ENCODE peak calls at places on chromosome 12, in five cellular contexts. G is AG04449, J is cardiac fibroblast, I is kidney epithelial cell, X is mucosa of descending colon. Y is an unnamed sample.

GRCh38 chr12:94717112-94717511 is 66.8 kb upstream of the TMCC3 start:
- DNase-seq in G (no peak), J (no peak), I (no peak), X (no peak), Y (no peak)

GRCh38 chr12:16955083-16955657 is 349.2 kb upstream of the LMO3 start:
- DNase-seq in G (no peak), J (no peak), I (peak; percentile 50), X (no peak), Y (no peak)

GRCh38 chr12:123660328-123660727 is 10.6 kb upstream of the TCTN2 start:
- DNase-seq in G (peak; percentile 47), J (peak; percentile 85), I (peak; percentile 21), X (no peak), Y (peak; percentile 33)

GRCh38 chr12:85457026-85457425 is 177.0 kb downstream of the ALX1 start:
- DNase-seq in G (no peak), J (no peak), I (no peak), X (no peak), Y (no peak)

GRCh38 chr12:82299617-82300016 is 58.6 kb downstream of the CCDC59 start:
- DNase-seq in G (no peak), J (peak; percentile 43), I (peak; percentile 41), X (no peak), Y (no peak)

GRCh38 chr12:104603545-104603973 is 146.8 kb downstream of the CHST11 start:
- DNase-seq in G (no peak), J (no peak), I (no peak), X (no peak), Y (no peak)

GRCh38 chr12:106980944-106981343 is 6.0 kb downstream of the MTERF2 start:
- DNase-seq in G (no peak), J (peak; percentile 29), I (no peak), X (no peak), Y (no peak)

GRCh38 chr12:96146747-96147146 is 47.4 kb upstream of the ELK3 start:
- DNase-seq in G (no peak), J (no peak), I (no peak), X (no peak), Y (no peak)

GRCh38 chr12:105317453-105317852 is 13.0 kb upstream of the C12orf75 start:
- DNase-seq in G (peak; percentile 33), J (no peak), I (no peak), X (no peak), Y (no peak)

GRCh38 chr12:51926718-51927117 is 19.4 kb downstream of the ACVRL1 start:
- DNase-seq in G (no peak), J (peak; percentile 68), I (no peak), X (peak; percentile 86), Y (no peak)

GRCh38 chr12:117342682-117343081 is 18.7 kb downstream of the NOS1 start:
- DNase-seq in G (no peak), J (no peak), I (no peak), X (no peak), Y (no peak)

GRCh38 chr12:70598467-70599194 is 38.6 kb downstream of the PTPRB start:
- DNase-seq in G (no peak), J (peak; percentile 54), I (no peak), X (peak; percentile 35), Y (no peak)

GRCh38 chr12:104750061-104750460 is 208.0 kb downstream of the SLC41A2 start:
- DNase-seq in G (no peak), J (peak; percentile 41), I (peak; percentile 53), X (peak; percentile 39), Y (peak; percentile 27)

DNA sequence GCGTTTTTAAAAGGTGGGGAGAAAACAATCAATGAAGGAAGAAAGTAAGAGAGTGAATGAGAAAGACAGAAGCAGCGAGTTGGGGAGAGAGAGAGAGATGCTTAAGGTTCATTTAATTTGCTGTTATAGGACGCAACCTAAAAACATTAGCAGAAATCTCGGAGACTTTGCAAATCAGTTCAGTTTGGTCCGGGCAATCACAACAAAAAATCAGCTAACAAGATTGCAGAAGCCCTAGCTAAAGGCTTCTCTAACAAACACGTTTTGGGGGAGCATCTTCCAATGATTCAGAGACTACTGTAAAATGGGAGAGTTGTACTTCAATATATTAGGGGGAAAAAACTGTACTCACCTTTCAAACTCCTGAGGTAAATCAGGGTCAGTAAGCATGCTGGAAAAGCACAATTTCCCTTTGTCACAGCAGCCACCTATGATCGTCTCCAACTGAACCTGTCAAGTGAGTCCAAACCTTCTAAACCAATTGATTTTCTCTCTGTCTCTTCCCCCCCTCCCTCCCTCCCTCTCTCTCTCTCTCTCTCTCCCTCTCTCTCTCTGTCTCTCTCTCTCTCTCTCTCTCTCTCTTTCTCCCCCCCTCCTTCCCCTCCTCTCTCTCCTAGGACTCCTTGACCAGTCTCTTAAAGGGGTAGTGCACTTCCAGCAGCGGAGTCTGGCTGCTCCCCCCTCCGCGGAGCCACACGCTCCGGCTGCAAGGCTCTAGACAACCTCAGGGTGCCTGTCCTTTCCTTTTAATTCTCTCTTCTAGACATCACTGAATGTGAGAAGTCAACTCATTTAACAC is at the start of gene SOX5:
- DNase-seq in G (no peak), J (peak; percentile 63), I (peak; percentile 18), X (peak; percentile 15), Y (no peak)
- H3K4me3 ChIP-seq in G (no peak within 1 kb of the TSS), J (peak within 1 kb of the TSS; percentile 51), I (peak within 1 kb of the TSS; percentile 44), X (no peak within 1 kb of the TSS), Y (no peak within 1 kb of the TSS)

GRCh38 chr12:118855858-118856257 is 125.5 kb upstream of the SRRM4 start:
- DNase-seq in G (no peak), J (no peak), I (no peak), X (no peak), Y (no peak)

GRCh38 chr12:118853634-118854033 is 127.7 kb upstream of the SRRM4 start:
- DNase-seq in G (no peak), J (no peak), I (no peak), X (peak; percentile 7), Y (no peak)

GRCh38 chr12:118850244-118850825 is 131.0 kb upstream of the SRRM4 start:
- DNase-seq in G (no peak), J (no peak), I (no peak), X (peak; percentile 12), Y (no peak)
- TF ChIP-seq CTCF in G (peak; percentile 10), J (peak; percentile 46), I (peak; percentile 60), X (peak; percentile 23), Y (peak; percentile 55)

DNA sequence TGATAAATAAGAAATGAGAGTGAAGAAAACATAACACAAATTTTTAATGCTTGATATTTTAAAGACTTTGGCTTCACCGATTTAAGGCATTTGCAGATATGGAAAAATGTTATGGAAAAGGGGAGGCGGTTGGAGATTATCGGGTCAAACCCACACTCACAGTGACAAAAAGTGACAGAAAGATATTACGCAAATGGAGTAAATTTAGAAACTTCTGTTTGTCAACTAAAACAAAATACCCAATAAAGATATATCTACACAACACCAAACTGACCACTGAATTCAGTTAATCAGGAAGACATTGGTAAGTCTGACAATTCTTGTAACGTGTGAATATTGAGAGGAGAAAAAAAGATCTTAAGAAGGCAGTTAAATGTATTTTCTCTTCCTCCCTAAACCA is 2.5 kb downstream of the PPP1R12A start:
- DNase-seq in G (no peak), J (no peak), I (no peak), X (no peak), Y (no peak)
- H3K4me3 ChIP-seq in G (peak overlapping the region; percentile 92), J (peak overlapping the region; percentile 90), I (peak overlapping the region; percentile 99), X (no peak overlapping the region), Y (peak overlapping the region; percentile 88)

GRCh38 chr12:48143898-48144297 is 13.4 kb downstream of the ASB8 start:
- DNase-seq in G (no peak), J (no peak), I (no peak), X (no peak), Y (no peak)
- TF ChIP-seq CTCF in G (no peak), J (no peak), I (no peak), X (no peak), Y (no peak)

DNA sequence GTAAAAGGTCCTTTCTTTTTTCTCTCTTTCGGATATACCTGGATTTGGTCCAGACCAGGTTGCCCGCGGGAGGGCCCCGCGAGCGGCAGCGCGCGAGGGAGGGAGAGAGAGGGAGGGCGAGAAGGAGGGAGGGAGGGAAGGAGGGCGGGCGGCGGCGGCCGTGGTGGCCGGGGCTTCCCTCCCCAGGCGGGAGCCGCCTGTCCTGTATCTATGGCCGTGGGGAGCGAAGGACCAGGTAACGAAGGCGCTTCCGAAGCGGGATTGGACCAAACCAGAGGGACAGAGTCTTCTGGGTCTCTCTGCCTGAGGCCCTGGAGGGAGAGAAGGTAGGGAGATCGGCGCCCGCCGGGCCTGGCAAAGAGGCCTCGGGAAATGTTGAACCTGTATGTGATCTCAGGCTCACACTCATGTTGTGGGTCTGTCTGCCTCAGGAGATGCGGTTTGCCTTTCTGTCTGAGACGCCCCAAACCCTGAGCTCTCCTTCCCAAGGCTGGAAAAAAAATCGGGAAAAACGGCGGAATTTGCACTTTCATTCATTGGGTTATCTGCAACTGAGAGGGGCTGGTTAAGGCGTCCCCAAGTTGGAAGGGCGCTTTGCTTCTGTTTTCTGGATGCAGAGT is 5.2 kb upstream of the HOXC9 start:
- DNase-seq in G (no peak), J (no peak), I (no peak), X (no peak), Y (no peak)
- H3K4me3 ChIP-seq in G (peak overlapping the region; percentile 96), J (no peak overlapping the region), I (peak overlapping the region; percentile 52), X (no peak overlapping the region), Y (peak overlapping the region; percentile 34)

DNA sequence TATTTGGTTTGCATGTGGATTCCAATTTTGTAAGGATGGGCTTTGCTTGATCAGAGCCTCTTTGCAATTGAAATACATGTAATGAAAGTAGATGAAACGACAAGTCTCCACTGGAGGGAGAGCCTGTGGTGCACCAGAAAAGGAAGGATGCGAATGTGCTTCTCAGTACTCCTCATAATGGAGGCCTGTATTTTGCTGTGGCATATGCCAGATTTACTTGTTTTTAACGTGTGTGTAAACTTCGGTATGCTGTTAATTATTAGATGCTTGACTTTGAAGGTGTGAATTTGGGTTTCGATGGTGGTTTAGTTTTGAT is 2.8 kb downstream of the DYRK2 start:
- DNase-seq in G (no peak), J (peak; percentile 64), I (no peak), X (peak; percentile 33), Y (no peak)
- TF ChIP-seq CTCF in G (peak; percentile 43), J (peak; percentile 29), I (peak; percentile 30), X (no peak), Y (peak; percentile 26)